ENCODE peak calls at places on chromosome 14, in ten cellular contexts. J is astrocyte; C is stomach; Q is AG10803; B is iPS DF 19.7; F is CD4-positive, alpha-beta T cell; D is NCI-H226; G is GM10248; I is left lung; M is activated T-helper 9 cell treated with anti-CD3 and anti-CD28 coated beads, Interleukin-2, amount 50 U/mL, for 16 hours. R is an unnamed sample.

GRCh38 chr14:87522575-87522974 is 470.4 kb downstream of the GALC start:
- DNase-seq in B (peak; percentile 78), J (no peak), I (no peak), G (no peak), C (no peak), M (no peak), Q (no peak), D (no peak), F (no peak), R (no peak)

GRCh38 chr14:105474478-105475268 is at the start of gene CRIP2:
- DNase-seq in Q (peak; percentile 33), C (no peak), M (peak; percentile 36), F (peak; percentile 65), D (peak; percentile 52), J (no peak), G (peak; percentile 78), I (no peak), B (no peak), R (peak; percentile 100)

GRCh38 chr14:87386453-87386980 is 606.5 kb downstream of the GALC start:
- DNase-seq in D (no peak), C (no peak), I (no peak), F (no peak), J (no peak), Q (no peak), M (no peak), G (no peak), B (no peak), R (no peak)

GRCh38 chr14:75334191-75335051 is 55.8 kb downstream of the FOS start:
- DNase-seq in Q (peak; percentile 44), M (peak; percentile 17), J (no peak), C (peak; percentile 42), I (peak; percentile 65), B (no peak), F (peak; percentile 53), D (no peak), G (peak; percentile 56), R (peak; percentile 38)

GRCh38 chr14:28577711-28578131 is 188.9 kb upstream of the FOXG1 start:
- DNase-seq in Q (no peak), B (no peak), J (peak; percentile 94), F (no peak), G (no peak), I (no peak), D (no peak), C (no peak), M (no peak), R (peak; percentile 36)

GRCh38 chr14:75491376-75491978 is 30.8 kb upstream of the BATF start:
- DNase-seq in Q (no peak), J (no peak), G (no peak), F (no peak), D (no peak), B (no peak), C (no peak), M (no peak), I (no peak), R (no peak)

GRCh38 chr14:57530571-57530970 is 36.9 kb upstream of the CCDC198 start:
- DNase-seq in F (no peak), I (no peak), B (no peak), M (no peak), D (no peak), C (no peak), G (no peak), Q (no peak), J (no peak), R (no peak)

GRCh38 chr14:22291406-22291805 is 297.6 kb downstream of the DAD1 start:
- DNase-seq in C (no peak), G (no peak), F (no peak), J (peak; percentile 31), B (no peak), D (peak; percentile 59), Q (no peak), M (no peak), I (no peak), R (no peak)

GRCh38 chr14:65333926-65334687 is 78.4 kb upstream of the FUT8 start:
- DNase-seq in Q (peak; percentile 93), F (no peak), J (peak; percentile 74), D (no peak), M (no peak), G (no peak), I (no peak), C (no peak), B (no peak), R (no peak)

GRCh38 chr14:23358553-23359166 is 6.0 kb upstream of the SLC22A17 start:
- DNase-seq in B (no peak), Q (no peak), C (no peak), F (no peak), I (no peak), D (no peak), G (no peak), M (no peak), J (no peak), R (peak; percentile 66)

GRCh38 chr14:100425454-100425814 is 102.3 kb downstream of the SLC25A47 start:
- DNase-seq in F (no peak), Q (no peak), G (no peak), J (no peak), B (no peak), D (no peak), M (no peak), C (no peak), I (no peak), R (no peak)

GRCh38 chr14:57461777-57462320 is 31.8 kb downstream of the CCDC198 start:
- DNase-seq in F (no peak), J (no peak), B (no peak), Q (no peak), D (peak; percentile 24), G (no peak), I (no peak), C (no peak), M (no peak), R (no peak)

GRCh38 chr14:37597538-37598084 is 2.2 kb downstream of the TTC6 start:
- DNase-seq in M (no peak), C (peak; percentile 69), F (no peak), D (no peak), Q (peak; percentile 10), I (peak; percentile 47), B (no peak), J (no peak), G (no peak), R (peak; percentile 68)

GRCh38 chr14:90288646-90289355 is 32.4 kb downstream of the PSMC1 start:
- DNase-seq in G (peak; percentile 38), F (no peak), J (no peak), C (no peak), M (no peak), B (no peak), D (no peak), I (no peak), Q (peak; percentile 29), R (no peak)